ENCODE peak calls at places on chromosomes 2 and 18, in seven cellular contexts. One of them, this sample, is unnamed.

GRCh38 chr2:230358305-230358704 is 31.3 kb downstream of the SP140L start:
- DNase-seq in hypothalamus: no peak
- DNase-seq in astrocyte of the spinal cord: peak; percentile 36
- DNase-seq in mammary epithelial cell: peak; percentile 39
- DNase-seq in right lobe of liver: no peak
- DNase-seq in HT1080: peak; percentile 80
- DNase-seq in NCI-H82: no peak
- DNase-seq in this sample: no peak

GRCh38 chr2:9095690-9096089 is 92.2 kb upstream of the MBOAT2 start:
- DNase-seq in hypothalamus: peak; percentile 31
- DNase-seq in astrocyte of the spinal cord: peak; percentile 54
- DNase-seq in mammary epithelial cell: no peak
- DNase-seq in right lobe of liver: peak; percentile 47
- DNase-seq in HT1080: no peak
- DNase-seq in NCI-H82: no peak
- DNase-seq in this sample: no peak

GRCh38 chr2:88190808-88191721 is 20.9 kb downstream of the THNSL2 start:
- DNase-seq in hypothalamus: no peak
- DNase-seq in astrocyte of the spinal cord: peak; percentile 24
- DNase-seq in mammary epithelial cell: peak; percentile 13
- DNase-seq in right lobe of liver: no peak
- DNase-seq in HT1080: no peak
- DNase-seq in NCI-H82: peak; percentile 79
- DNase-seq in this sample: no peak

GRCh38 chr2:162091325-162092007 is 17.5 kb upstream of the DPP4 start:
- DNase-seq in hypothalamus: no peak
- DNase-seq in astrocyte of the spinal cord: peak; percentile 28
- DNase-seq in mammary epithelial cell: peak; percentile 90
- DNase-seq in right lobe of liver: no peak
- DNase-seq in HT1080: peak; percentile 44
- DNase-seq in NCI-H82: peak; percentile 42
- DNase-seq in this sample: no peak

GRCh38 chr2:15388406-15389325 is 172.5 kb downstream of the NBAS start:
- DNase-seq in hypothalamus: no peak
- DNase-seq in astrocyte of the spinal cord: no peak
- DNase-seq in mammary epithelial cell: peak; percentile 13
- DNase-seq in right lobe of liver: no peak
- DNase-seq in HT1080: no peak
- DNase-seq in NCI-H82: no peak
- DNase-seq in this sample: no peak

GRCh38 chr2:48852938-48853337 is 97.4 kb upstream of the LHCGR start:
- DNase-seq in hypothalamus: no peak
- DNase-seq in astrocyte of the spinal cord: peak; percentile 59
- DNase-seq in mammary epithelial cell: no peak
- DNase-seq in right lobe of liver: no peak
- DNase-seq in HT1080: peak; percentile 37
- DNase-seq in NCI-H82: no peak
- DNase-seq in this sample: no peak

GRCh38 chr2:119427756-119428155 is 3.9 kb upstream of the TMEM37 start:
- DNase-seq in hypothalamus: no peak
- DNase-seq in astrocyte of the spinal cord: no peak
- DNase-seq in mammary epithelial cell: no peak
- DNase-seq in right lobe of liver: no peak
- DNase-seq in HT1080: no peak
- DNase-seq in NCI-H82: no peak
- DNase-seq in this sample: no peak

GRCh38 chr18:37451239-37451825 is 114.3 kb downstream of the CELF4 start:
- DNase-seq in hypothalamus: no peak
- DNase-seq in astrocyte of the spinal cord: no peak
- DNase-seq in mammary epithelial cell: no peak
- DNase-seq in right lobe of liver: no peak
- DNase-seq in HT1080: no peak
- DNase-seq in NCI-H82: no peak
- DNase-seq in this sample: no peak

GRCh38 chr2:130393318-130393910 is 37.6 kb downstream of the PTPN18 start:
- DNase-seq in hypothalamus: no peak
- DNase-seq in astrocyte of the spinal cord: no peak
- DNase-seq in mammary epithelial cell: peak; percentile 27
- DNase-seq in right lobe of liver: no peak
- DNase-seq in HT1080: peak; percentile 31
- DNase-seq in NCI-H82: no peak
- DNase-seq in this sample: no peak

GRCh38 chr2:238380785-238381184 is 45.9 kb upstream of the ASB1 start:
- DNase-seq in hypothalamus: no peak
- DNase-seq in astrocyte of the spinal cord: peak; percentile 54
- DNase-seq in mammary epithelial cell: peak; percentile 91
- DNase-seq in right lobe of liver: no peak
- DNase-seq in HT1080: peak; percentile 15
- DNase-seq in NCI-H82: no peak
- DNase-seq in this sample: no peak

GRCh38 chr18:377088-377487 is 109.2 kb upstream of the THOC1 start:
- DNase-seq in hypothalamus: no peak
- DNase-seq in astrocyte of the spinal cord: no peak
- DNase-seq in mammary epithelial cell: no peak
- DNase-seq in right lobe of liver: no peak
- DNase-seq in HT1080: no peak
- DNase-seq in NCI-H82: no peak
- DNase-seq in this sample: no peak

GRCh38 chr2:159379181-159379580 is 92.7 kb upstream of the WDSUB1 start:
- DNase-seq in hypothalamus: no peak
- DNase-seq in astrocyte of the spinal cord: no peak
- DNase-seq in mammary epithelial cell: no peak
- DNase-seq in right lobe of liver: no peak
- DNase-seq in HT1080: no peak
- DNase-seq in NCI-H82: no peak
- DNase-seq in this sample: no peak

GRCh38 chr2:105373344-105373781 is 25.5 kb downstream of the FHL2 start:
- DNase-seq in hypothalamus: no peak
- DNase-seq in astrocyte of the spinal cord: no peak
- DNase-seq in mammary epithelial cell: no peak
- DNase-seq in right lobe of liver: no peak
- DNase-seq in HT1080: no peak
- DNase-seq in NCI-H82: no peak
- DNase-seq in this sample: peak; percentile 62

GRCh38 chr2:57906152-57906732 is 140.4 kb upstream of the VRK2 start:
- DNase-seq in hypothalamus: no peak
- DNase-seq in astrocyte of the spinal cord: peak; percentile 62
- DNase-seq in mammary epithelial cell: peak; percentile 28
- DNase-seq in right lobe of liver: no peak
- DNase-seq in HT1080: peak; percentile 53
- DNase-seq in NCI-H82: peak; percentile 68
- DNase-seq in this sample: no peak

GRCh38 chr2:11573418-11574175 is 39.8 kb downstream of the GREB1 start:
- DNase-seq in hypothalamus: no peak
- DNase-seq in astrocyte of the spinal cord: peak; percentile 32
- DNase-seq in mammary epithelial cell: no peak
- DNase-seq in right lobe of liver: no peak
- DNase-seq in HT1080: peak; percentile 93
- DNase-seq in NCI-H82: no peak
- DNase-seq in this sample: no peak

GRCh38 chr2:19611491-19612332 is 253.3 kb upstream of the OSR1 start:
- DNase-seq in hypothalamus: no peak
- DNase-seq in astrocyte of the spinal cord: peak; percentile 99
- DNase-seq in mammary epithelial cell: peak; percentile 97
- DNase-seq in right lobe of liver: no peak
- DNase-seq in HT1080: peak; percentile 98
- DNase-seq in NCI-H82: no peak
- DNase-seq in this sample: no peak

GRCh38 chr2:23537991-23538390 is 153.0 kb downstream of the KLHL29 start:
- DNase-seq in hypothalamus: no peak
- DNase-seq in astrocyte of the spinal cord: no peak
- DNase-seq in mammary epithelial cell: no peak
- DNase-seq in right lobe of liver: no peak
- DNase-seq in HT1080: no peak
- DNase-seq in NCI-H82: no peak
- DNase-seq in this sample: no peak

GRCh38 chr2:214492152-214492551 is 81.3 kb downstream of the VWC2L start:
- DNase-seq in hypothalamus: no peak
- DNase-seq in astrocyte of the spinal cord: no peak
- DNase-seq in mammary epithelial cell: no peak
- DNase-seq in right lobe of liver: no peak
- DNase-seq in HT1080: no peak
- DNase-seq in NCI-H82: peak; percentile 24
- DNase-seq in this sample: no peak

GRCh38 chr2:148900350-148900749 is 25.3 kb downstream of the KIF5C start:
- DNase-seq in hypothalamus: no peak
- DNase-seq in astrocyte of the spinal cord: no peak
- DNase-seq in mammary epithelial cell: no peak
- DNase-seq in right lobe of liver: no peak
- DNase-seq in HT1080: no peak
- DNase-seq in NCI-H82: no peak
- DNase-seq in this sample: no peak